ENCODE peak calls at places on chromosomes 6 and 20, in ten cellular contexts. Z is HTR-8/SVneo; D is Kasumi-1; F is NCI-H524 treated with DMSO at 0.1 percent for 48 hours; M is fibroblast of lung; O is mesendoderm; G is heart left ventricle; E is hepatic stellate cell; J is activated CD8-positive, alpha-beta memory T cell treated with anti-CD3 and anti-CD28 coated beads, Interleukin-2, amount 50 U/mL, for 4 hours; S is NCI-H748 treated with DMSO at 0.1 percent for 48 hours. K is an unnamed sample.

GRCh38 chr6:169668203-169668847 is 33.5 kb downstream of the WDR27 start:
- DNase-seq in Z (no peak), G (no peak), E (no peak), M (no peak), S (no peak), D (no peak), J (no peak), O (peak), F (no peak), K (no peak)

GRCh38 chr6:106446287-106446885 is 85.9 kb downstream of the CRYBG1 start:
- DNase-seq in G (no peak), D (peak), M (peak), F (no peak), O (no peak), J (no peak), E (no peak), Z (no peak), S (peak), K (no peak)

GRCh38 chr6:5666695-5667094 is 340.0 kb downstream of the NRN1 start:
- DNase-seq in G (no peak), Z (no peak), D (no peak), J (no peak), F (no peak), S (no peak), E (no peak), M (no peak), O (no peak), K (no peak)

GRCh38 chr20:41029150-41029872 is 689 bp downstream of the TOP1 start:
- DNase-seq in G (peak), F (no peak), D (peak), S (peak), M (no peak), E (peak), Z (peak), J (peak), O (peak), K (no peak)

GRCh38 chr6:2085657-2086056 is 159.7 kb downstream of the GMDS start:
- DNase-seq in O (no peak), E (no peak), Z (no peak), D (no peak), S (no peak), G (no peak), J (no peak), M (no peak), F (no peak), K (no peak)

GRCh38 chr20:57629976-57630525 is 9.8 kb upstream of the ZBP1 start:
- DNase-seq in S (no peak), Z (no peak), J (no peak), F (no peak), E (no peak), D (no peak), O (no peak), G (no peak), M (no peak), K (no peak)

GRCh38 chr20:1499528-1500420 is 8.6 kb upstream of the SIRPB2 start:
- DNase-seq in O (peak), D (no peak), E (no peak), G (no peak), Z (no peak), M (no peak), S (no peak), J (no peak), F (no peak), K (no peak)

GRCh38 chr6:143941852-143942627 is 66.0 kb downstream of the PLAGL1 start:
- DNase-seq in O (peak), S (peak), M (peak), Z (peak), E (peak), F (peak), D (peak), G (peak), J (peak), K (peak)

GRCh38 chr6:6684365-6684833 is 95.9 kb downstream of the LY86 start:
- DNase-seq in Z (no peak), F (no peak), G (no peak), O (no peak), S (no peak), J (no peak), D (no peak), E (no peak), M (no peak), K (no peak)

GRCh38 chr6:137777299-137778075 is 89.6 kb upstream of the TNFAIP3 start:
- DNase-seq in F (no peak), M (peak), O (peak), D (no peak), G (no peak), J (no peak), S (no peak), Z (no peak), E (no peak), K (no peak)

GRCh38 chr6:40714576-40715500 is 127.7 kb upstream of the LRFN2 start:
- DNase-seq in M (no peak), F (no peak), S (peak), G (no peak), O (no peak), J (no peak), E (no peak), Z (no peak), D (no peak), K (no peak)

GRCh38 chr20:58399926-58400325 is 10.9 kb downstream of the VAPB start:
- DNase-seq in O (no peak), J (no peak), F (no peak), M (no peak), S (no peak), Z (no peak), G (no peak), D (no peak), E (no peak), K (no peak)

GRCh38 chr6:157292202-157292601 is 31.1 kb downstream of the TMEM242 start:
- DNase-seq in M (no peak), D (no peak), S (no peak), G (no peak), Z (no peak), E (no peak), O (no peak), F (no peak), J (no peak), K (no peak)

GRCh38 chr6:163419413-163420314 is 5.1 kb downstream of the QKI start:
- DNase-seq in J (no peak), S (no peak), F (no peak), G (no peak), M (peak), O (no peak), E (no peak), Z (no peak), D (no peak), K (no peak)

GRCh38 chr6:89118931-89119330 is 1.1 kb upstream of the SRSF12 start:
- DNase-seq in Z (no peak), O (no peak), E (no peak), S (no peak), M (no peak), D (no peak), J (no peak), F (no peak), G (no peak), K (no peak)

GRCh38 chr20:50471231-50471630 is 39.0 kb upstream of the PTPN1 start:
- DNase-seq in J (no peak), D (no peak), Z (no peak), O (no peak), G (no peak), E (no peak), M (no peak), S (no peak), F (no peak), K (no peak)

GRCh38 chr6:169008641-169009040 is 245.0 kb downstream of the THBS2 start:
- DNase-seq in M (peak), S (peak), Z (no peak), D (no peak), E (no peak), F (peak), J (no peak), O (peak), G (no peak), K (no peak)

GRCh38 chr6:129865013-129865412 is 3.9 kb upstream of the TMEM244 start:
- DNase-seq in Z (no peak), J (no peak), E (no peak), S (no peak), G (no peak), O (no peak), D (no peak), F (no peak), M (no peak), K (no peak)

GRCh38 chr6:11212625-11213024 is 19.8 kb downstream of the NEDD9 start:
- DNase-seq in G (peak), F (no peak), S (no peak), D (no peak), Z (peak), E (peak), J (no peak), M (peak), O (no peak), K (no peak)